ENCODE peak calls at places on chromosomes 16 and 17, in ten cellular contexts. B, T, F, I, O, H, Z, J, C and N are unnamed samples.
A peak's percentile ranks its signal among the peaks of the same experiment; 100 is the strongest.

GRCh38 chr17:75270218-75270965 is 639 bp downstream of the MIF4GD start:
- DNase-seq in T (peak; percentile 87), H (peak; percentile 83), B (peak; percentile 65), F (peak; percentile 46), I (peak; percentile 69), O (peak; percentile 73), C (peak; percentile 74), Z (peak; percentile 63), J (peak; percentile 66), N (no peak)

GRCh38 chr16:84391151-84391873 is 23.0 kb downstream of the ATP2C2 start:
- DNase-seq in Z (peak; percentile 22), C (no peak), I (no peak), O (no peak), J (no peak), H (no peak), T (no peak), B (no peak), F (no peak), N (no peak)

GRCh38 chr17:82871056-82871775 is 31.4 kb upstream of the ZNF750 start:
- DNase-seq in Z (no peak), J (no peak), F (no peak), H (no peak), O (no peak), B (no peak), I (no peak), T (peak; percentile 88), C (peak; percentile 62), N (no peak)

GRCh38 chr17:38619937-38620550 is 14.3 kb upstream of the SRCIN1 start:
- DNase-seq in C (no peak), O (no peak), H (no peak), I (no peak), J (no peak), F (no peak), Z (no peak), T (peak; percentile 41), B (no peak), N (no peak)

GRCh38 chr17:82212331-82213250 is at the start of gene CCDC57:
- DNase-seq in C (peak; percentile 85), T (peak; percentile 98), Z (peak; percentile 72), O (peak; percentile 85), H (no peak), F (peak; percentile 28), B (peak; percentile 51), I (peak; percentile 81), J (peak; percentile 94), N (peak; percentile 37)

GRCh38 chr16:49542391-49542891 is 168.8 kb downstream of the C16orf78 start:
- DNase-seq in C (no peak), T (no peak), F (no peak), B (no peak), J (no peak), O (no peak), Z (no peak), I (no peak), H (no peak), N (no peak)

GRCh38 chr17:9671559-9671958 is 26.2 kb downstream of the USP43 start:
- DNase-seq in T (no peak), I (no peak), F (no peak), H (no peak), C (no peak), O (no peak), Z (no peak), J (no peak), B (peak; percentile 89), N (no peak)

GRCh38 chr17:7836596-7837374 is 2.8 kb downstream of the KDM6B start:
- DNase-seq in T (peak; percentile 92), Z (peak; percentile 84), B (peak; percentile 95), H (peak; percentile 5), I (peak; percentile 97), O (peak; percentile 90), F (peak; percentile 63), J (peak; percentile 73), C (peak; percentile 94), N (peak; percentile 72)

GRCh38 chr16:81664153-81664552 is 114.9 kb upstream of the PLCG2 start:
- DNase-seq in T (no peak), J (no peak), C (no peak), F (no peak), I (no peak), H (no peak), B (no peak), Z (no peak), O (no peak), N (no peak)